ENCODE peak calls at places on chromosomes 16 and 17, in five cellular contexts. One of them, this sample, is unnamed.

GRCh38 chr17:77400445-77400870 is 259.7 kb downstream of the SEC14L1 start:
- DNase-seq in heart right ventricle: peak; percentile 57
- DNase-seq in fibroblast of lung: no peak
- DNase-seq in CD4-positive, alpha-beta T cell: peak; percentile 73
- DNase-seq in stomach: peak; percentile 54
- DNase-seq in this sample: no peak

GRCh38 chr17:40548982-40549680 is 16.1 kb downstream of the CCR7 start:
- DNase-seq in heart right ventricle: no peak
- DNase-seq in fibroblast of lung: peak; percentile 98
- DNase-seq in CD4-positive, alpha-beta T cell: no peak
- DNase-seq in stomach: peak; percentile 50
- DNase-seq in this sample: peak; percentile 52

GRCh38 chr16:83953796-83954576 is 946 bp downstream of the OSGIN1 start:
- DNase-seq in heart right ventricle: no peak
- DNase-seq in fibroblast of lung: peak; percentile 23
- DNase-seq in CD4-positive, alpha-beta T cell: no peak
- DNase-seq in stomach: no peak
- DNase-seq in this sample: peak; percentile 43

GRCh38 chr16:89002851-89003830 is 26.1 kb upstream of the CBFA2T3 start:
- DNase-seq in heart right ventricle: no peak
- DNase-seq in fibroblast of lung: no peak
- DNase-seq in CD4-positive, alpha-beta T cell: no peak
- DNase-seq in stomach: no peak
- DNase-seq in this sample: no peak

GRCh38 chr17:7912927-7913524 is 3.1 kb downstream of the RNF227 start:
- DNase-seq in heart right ventricle: no peak
- DNase-seq in fibroblast of lung: peak; percentile 86
- DNase-seq in CD4-positive, alpha-beta T cell: peak; percentile 50
- DNase-seq in stomach: no peak
- DNase-seq in this sample: peak; percentile 40

GRCh38 chr17:57270801-57271245 is 14.5 kb downstream of the MSI2 start:
- DNase-seq in heart right ventricle: no peak
- DNase-seq in fibroblast of lung: no peak
- DNase-seq in CD4-positive, alpha-beta T cell: no peak
- DNase-seq in stomach: no peak
- DNase-seq in this sample: no peak

GRCh38 chr17:79944821-79945391 is 90.8 kb downstream of the TBC1D16 start:
- DNase-seq in heart right ventricle: no peak
- DNase-seq in fibroblast of lung: no peak
- DNase-seq in CD4-positive, alpha-beta T cell: no peak
- DNase-seq in stomach: no peak
- DNase-seq in this sample: no peak

GRCh38 chr16:56667581-56668571 is at the start of gene MT1G:
- DNase-seq in heart right ventricle: peak; percentile 64
- DNase-seq in fibroblast of lung: peak; percentile 16
- DNase-seq in CD4-positive, alpha-beta T cell: no peak
- DNase-seq in stomach: peak; percentile 87
- DNase-seq in this sample: peak; percentile 89

DNA sequence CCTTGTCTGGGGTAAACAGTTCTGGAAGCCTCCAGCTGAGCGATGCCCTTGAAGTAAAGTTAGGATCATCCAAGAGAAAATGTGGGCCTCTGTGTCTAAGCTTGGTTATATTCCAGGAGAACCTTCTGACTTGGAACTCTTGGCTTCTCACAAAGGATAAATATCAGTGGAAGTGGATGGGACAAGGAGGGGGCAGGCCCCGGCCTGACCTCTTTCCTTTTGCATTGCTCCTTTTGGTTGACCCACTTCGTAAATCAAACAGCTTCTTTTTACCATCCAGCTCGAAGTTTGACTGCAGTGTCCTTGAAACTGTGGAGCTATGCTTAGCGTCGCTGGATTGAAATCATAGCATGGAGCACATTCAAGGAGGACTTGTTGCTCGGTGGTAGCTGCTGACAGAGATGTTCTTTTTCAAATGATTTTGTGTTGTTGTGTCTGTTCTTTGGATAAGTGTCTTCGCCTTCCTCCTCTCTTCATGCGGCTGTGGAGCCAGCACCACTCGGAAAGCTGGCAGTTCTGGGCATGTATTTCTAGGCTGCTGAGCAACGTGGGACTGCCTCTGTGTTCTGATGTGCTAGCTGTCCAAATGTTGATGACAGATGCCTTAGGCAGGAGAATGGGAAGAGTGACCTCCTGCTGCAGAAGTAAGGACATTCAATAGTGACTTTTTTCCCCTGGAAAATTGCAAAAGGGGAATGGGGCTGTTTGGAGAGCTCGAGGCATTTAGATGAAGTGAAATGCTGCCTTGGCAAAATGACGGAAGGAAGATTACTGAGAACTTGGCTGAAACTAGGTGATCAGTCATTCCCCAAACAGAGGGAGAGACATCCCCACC is 4.5 kb downstream of the MINK1 start:
- DNase-seq in heart right ventricle: peak; percentile 29
- DNase-seq in fibroblast of lung: no peak
- DNase-seq in CD4-positive, alpha-beta T cell: no peak
- DNase-seq in stomach: no peak
- DNase-seq in this sample: no peak
- H3K27ac ChIP-seq in heart right ventricle: peak overlapping the region; percentile 80
- H3K27ac ChIP-seq in fibroblast of lung: no peak overlapping the region
- H3K27ac ChIP-seq in CD4-positive, alpha-beta T cell: no peak overlapping the region
- H3K27ac ChIP-seq in stomach: no peak overlapping the region
- H3K27ac ChIP-seq in this sample: no peak overlapping the region

GRCh38 chr17:72876413-72876812 is 216.1 kb downstream of the SLC39A11 start:
- DNase-seq in heart right ventricle: no peak
- DNase-seq in fibroblast of lung: no peak
- DNase-seq in CD4-positive, alpha-beta T cell: no peak
- DNase-seq in stomach: no peak
- DNase-seq in this sample: no peak
- H3K9me3 ChIP-seq in heart right ventricle: no peaks in the 10 kb centered on the region
- H3K9me3 ChIP-seq in fibroblast of lung: no peaks in the 10 kb centered on the region
- H3K9me3 ChIP-seq in CD4-positive, alpha-beta T cell: peaks cover 20% of the 10 kb centered on the region
- H3K9me3 ChIP-seq in stomach: peaks cover 22% of the 10 kb centered on the region
- H3K9me3 ChIP-seq in this sample: no peaks in the 10 kb centered on the region

GRCh38 chr17:16286009-16286946 is 67.0 kb downstream of the CENPV start:
- DNase-seq in heart right ventricle: peak; percentile 69
- DNase-seq in fibroblast of lung: peak; percentile 99
- DNase-seq in CD4-positive, alpha-beta T cell: peak; percentile 71
- DNase-seq in stomach: peak; percentile 86
- DNase-seq in this sample: peak; percentile 83
- H3K27ac ChIP-seq in heart right ventricle: peak overlapping the region; percentile 84
- H3K27ac ChIP-seq in fibroblast of lung: peak overlapping the region; percentile 93
- H3K27ac ChIP-seq in CD4-positive, alpha-beta T cell: peak overlapping the region; percentile 81
- H3K27ac ChIP-seq in stomach: peak overlapping the region; percentile 92
- H3K27ac ChIP-seq in this sample: peak overlapping the region; percentile 74

GRCh38 chr16:58114827-58115825 is 14.1 kb downstream of the CFAP20 start:
- DNase-seq in heart right ventricle: no peak
- DNase-seq in fibroblast of lung: peak; percentile 49
- DNase-seq in CD4-positive, alpha-beta T cell: no peak
- DNase-seq in stomach: no peak
- DNase-seq in this sample: peak; percentile 20
- H3K9me3 ChIP-seq in heart right ventricle: no peaks in the 10 kb centered on the region
- H3K9me3 ChIP-seq in fibroblast of lung: no peaks in the 10 kb centered on the region
- H3K9me3 ChIP-seq in CD4-positive, alpha-beta T cell: no peaks in the 10 kb centered on the region
- H3K9me3 ChIP-seq in stomach: no peaks in the 10 kb centered on the region
- H3K9me3 ChIP-seq in this sample: no peaks in the 10 kb centered on the region

DNA sequence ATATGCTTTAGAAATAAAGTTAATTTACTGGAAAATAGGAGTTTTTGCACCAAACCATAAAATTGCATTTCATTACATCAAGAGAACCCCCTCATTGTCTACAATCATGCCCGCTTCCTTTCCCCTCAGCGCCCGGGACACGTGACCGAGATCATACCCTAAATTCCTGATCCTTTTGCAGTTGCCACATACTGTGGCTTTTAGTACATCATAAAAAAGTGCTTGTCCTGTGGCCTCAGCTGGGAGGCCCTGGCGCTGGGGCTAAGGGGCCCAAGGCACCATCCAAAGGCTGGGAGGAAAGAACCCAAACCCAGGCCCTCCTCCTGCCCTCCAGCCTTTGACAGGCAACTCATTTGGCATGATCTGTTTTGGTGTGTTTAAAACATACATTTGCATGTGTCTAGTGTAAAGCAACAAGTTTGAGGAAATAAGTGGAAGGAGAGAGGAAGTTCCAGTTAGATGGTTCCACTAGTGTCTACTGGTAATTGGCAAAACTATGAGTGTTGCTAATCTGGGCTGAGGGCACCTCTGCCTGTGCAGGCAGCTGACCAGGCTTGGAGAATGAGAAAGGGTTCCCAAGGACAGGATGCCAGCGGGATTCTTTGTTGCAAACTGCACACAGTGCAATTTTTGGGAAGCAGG is 6.0 kb downstream of the CDK5R1 start:
- DNase-seq in heart right ventricle: no peak
- DNase-seq in fibroblast of lung: no peak
- DNase-seq in CD4-positive, alpha-beta T cell: no peak
- DNase-seq in stomach: no peak
- DNase-seq in this sample: no peak
- H3K27ac ChIP-seq in heart right ventricle: no peak overlapping the region
- H3K27ac ChIP-seq in fibroblast of lung: no peak overlapping the region
- H3K27ac ChIP-seq in CD4-positive, alpha-beta T cell: no peak overlapping the region
- H3K27ac ChIP-seq in stomach: no peak overlapping the region
- H3K27ac ChIP-seq in this sample: no peak overlapping the region

GRCh38 chr17:82946081-82946480 is 106.3 kb upstream of the ZNF750 start:
- DNase-seq in heart right ventricle: no peak
- DNase-seq in fibroblast of lung: no peak
- DNase-seq in CD4-positive, alpha-beta T cell: no peak
- DNase-seq in stomach: no peak
- DNase-seq in this sample: no peak

GRCh38 chr17:82948957-82949356 is 109.1 kb upstream of the ZNF750 start:
- DNase-seq in heart right ventricle: no peak
- DNase-seq in fibroblast of lung: no peak
- DNase-seq in CD4-positive, alpha-beta T cell: no peak
- DNase-seq in stomach: no peak
- DNase-seq in this sample: no peak

GRCh38 chr17:82948081-82948511 is 108.3 kb upstream of the ZNF750 start:
- DNase-seq in heart right ventricle: no peak
- DNase-seq in fibroblast of lung: no peak
- DNase-seq in CD4-positive, alpha-beta T cell: no peak
- DNase-seq in stomach: no peak
- DNase-seq in this sample: peak; percentile 4

GRCh38 chr17:82949361-82949760 is 109.5 kb upstream of the ZNF750 start:
- DNase-seq in heart right ventricle: no peak
- DNase-seq in fibroblast of lung: no peak
- DNase-seq in CD4-positive, alpha-beta T cell: no peak
- DNase-seq in stomach: no peak
- DNase-seq in this sample: no peak

DNA sequence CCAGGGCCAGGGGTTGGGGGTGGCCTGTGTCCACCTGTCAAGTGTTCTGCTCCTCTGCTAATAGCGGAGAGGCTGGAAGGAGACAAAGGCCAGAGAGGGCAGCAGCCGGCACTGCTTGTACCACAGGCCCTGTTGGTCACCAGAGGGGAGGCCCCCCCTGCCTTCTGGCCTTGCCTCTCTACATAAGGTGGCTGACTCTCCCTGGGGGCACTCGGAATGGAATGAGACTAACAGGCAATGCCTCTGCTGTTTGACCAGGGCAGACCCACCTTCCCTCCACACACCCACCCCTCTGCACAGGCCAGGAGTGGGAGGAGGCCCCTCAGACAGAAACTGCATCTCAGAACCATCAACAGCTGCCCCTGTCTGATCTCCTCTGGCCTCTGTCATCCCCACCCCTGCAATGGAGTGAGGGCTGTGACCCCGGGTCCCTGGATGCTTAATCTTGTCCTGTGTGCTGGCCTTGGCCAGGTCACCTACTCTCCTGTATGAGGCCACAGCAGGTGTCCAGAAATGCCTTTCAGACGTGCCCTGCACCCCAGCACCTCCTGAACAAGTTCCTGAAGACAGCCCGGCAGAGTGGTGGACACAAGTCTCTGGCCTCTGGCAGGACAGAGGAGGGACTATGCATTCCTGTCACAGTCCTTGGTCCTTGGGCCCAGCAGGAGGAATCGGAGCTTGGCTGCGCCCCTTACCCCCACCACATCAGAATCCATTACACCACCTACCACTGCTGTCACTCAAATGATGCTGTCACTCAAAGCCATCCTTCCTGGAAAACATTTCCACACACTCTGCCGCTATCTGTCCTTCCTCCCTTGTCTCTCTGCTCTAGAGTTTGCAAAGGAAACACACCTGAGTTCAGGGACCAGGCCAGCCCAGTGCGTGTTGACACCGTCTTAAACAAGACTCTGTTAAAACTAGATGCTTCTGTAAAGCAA is 107.5 kb upstream of the ZNF750 start:
- DNase-seq in heart right ventricle: no peak
- DNase-seq in fibroblast of lung: no peak
- DNase-seq in CD4-positive, alpha-beta T cell: no peak
- DNase-seq in stomach: no peak
- DNase-seq in this sample: no peak
- H3K9me3 ChIP-seq in heart right ventricle: no peaks in the 10 kb centered on the region
- H3K9me3 ChIP-seq in fibroblast of lung: no peaks in the 10 kb centered on the region
- H3K9me3 ChIP-seq in CD4-positive, alpha-beta T cell: peaks cover 31% of the 10 kb centered on the region
- H3K9me3 ChIP-seq in stomach: peaks cover 10% of the 10 kb centered on the region
- H3K9me3 ChIP-seq in this sample: no peaks in the 10 kb centered on the region

DNA sequence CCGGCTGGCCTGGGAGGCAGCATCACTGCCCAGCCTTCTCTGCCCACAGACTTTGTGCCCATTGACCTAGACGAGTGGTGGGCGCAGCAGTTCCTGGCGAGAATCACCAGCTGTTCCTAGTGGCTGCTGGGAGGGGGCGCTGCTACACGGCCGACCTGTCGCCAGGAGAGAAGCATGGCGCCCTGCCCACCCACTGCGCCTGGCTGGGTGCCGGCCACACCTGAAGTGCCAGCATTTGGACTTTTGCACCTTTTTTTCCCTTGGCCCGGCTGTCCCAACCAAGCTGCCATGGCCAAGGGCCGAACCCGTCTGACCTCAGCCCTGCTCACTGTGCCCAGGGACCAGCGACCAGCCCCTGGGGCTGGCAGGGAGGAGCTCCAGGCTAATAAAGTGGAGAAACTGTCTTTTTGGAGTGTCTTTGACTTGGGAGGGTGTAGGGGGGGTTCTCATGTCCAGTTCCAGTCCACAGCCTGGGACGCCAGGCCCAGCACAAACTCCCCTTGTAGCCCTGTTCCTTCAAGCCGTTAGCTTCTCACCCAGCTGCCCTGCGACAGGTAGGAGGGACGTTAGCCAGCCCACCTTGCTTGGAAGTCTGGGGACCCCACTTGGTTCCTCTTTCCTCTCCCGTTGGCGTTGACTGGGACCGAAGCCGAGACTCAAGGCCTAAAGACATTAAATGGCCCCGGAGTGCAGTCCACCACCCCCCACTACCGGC is 937 bp upstream of the WDR90 start:
- DNase-seq in heart right ventricle: no peak
- DNase-seq in fibroblast of lung: no peak
- DNase-seq in CD4-positive, alpha-beta T cell: no peak
- DNase-seq in stomach: peak; percentile 83
- DNase-seq in this sample: peak; percentile 88
- H3K27ac ChIP-seq in heart right ventricle: peak overlapping the region; percentile 87
- H3K27ac ChIP-seq in fibroblast of lung: peak overlapping the region; percentile 88
- H3K27ac ChIP-seq in CD4-positive, alpha-beta T cell: peak overlapping the region; percentile 79
- H3K27ac ChIP-seq in stomach: peak overlapping the region; percentile 88
- H3K27ac ChIP-seq in this sample: peak overlapping the region; percentile 95

GRCh38 chr17:35912339-35912912 is 18.1 kb downstream of the RDM1 start:
- DNase-seq in heart right ventricle: no peak
- DNase-seq in fibroblast of lung: no peak
- DNase-seq in CD4-positive, alpha-beta T cell: no peak
- DNase-seq in stomach: no peak
- DNase-seq in this sample: no peak
- H3K9me3 ChIP-seq in heart right ventricle: no peaks in the 10 kb centered on the region
- H3K9me3 ChIP-seq in fibroblast of lung: no peaks in the 10 kb centered on the region
- H3K9me3 ChIP-seq in CD4-positive, alpha-beta T cell: no peaks in the 10 kb centered on the region
- H3K9me3 ChIP-seq in stomach: no peaks in the 10 kb centered on the region
- H3K9me3 ChIP-seq in this sample: no peaks in the 10 kb centered on the region

This sample was measured in body of pancreas.